ENCODE peak calls at places on chromosomes 1 and 21, in four cellular contexts. D, E, Y and I are unnamed samples.

GRCh38 chr21:44723177-44724131 is 12.1 kb upstream of the TSPEAR start:
- DNase-seq in E (no peak), Y (no peak), D (no peak), I (no peak)

GRCh38 chr1:104195395-104195794 is 445.7 kb downstream of the AMY1C start:
- DNase-seq in Y (no peak), D (no peak), E (no peak), I (no peak)

GRCh38 chr1:10217748-10218441 is 7.5 kb downstream of the KIF1B start:
- DNase-seq in D (peak), Y (no peak), E (no peak), I (no peak)

GRCh38 chr1:117466761-117467160 is 99.5 kb downstream of the MAN1A2 start:
- DNase-seq in Y (no peak), D (peak), E (no peak), I (no peak)

GRCh38 chr1:178500091-178500770 is 3.5 kb upstream of the CLEC20A start:
- DNase-seq in Y (no peak), D (no peak), E (peak), I (no peak)

GRCh38 chr1:214634267-214634666 is 31.3 kb downstream of the CENPF start:
- DNase-seq in E (no peak), Y (no peak), D (no peak), I (no peak)

GRCh38 chr1:174678657-174679056 is 230.9 kb downstream of the GPR52 start:
- DNase-seq in E (no peak), D (no peak), Y (no peak), I (no peak)

GRCh38 chr1:234970731-234971476 is 157.7 kb downstream of the TOMM20 start:
- DNase-seq in E (no peak), D (peak), Y (no peak), I (no peak)

GRCh38 chr1:41698916-41699860 is 214.7 kb upstream of the EDN2 start:
- DNase-seq in D (no peak), Y (peak), E (no peak), I (no peak)

GRCh38 chr1:94258873-94259331 is 21.5 kb upstream of the ARHGAP29 start:
- DNase-seq in Y (no peak), D (peak), E (no peak), I (no peak)

GRCh38 chr1:85464497-85465098 is 361 bp downstream of the DDAH1 start:
- DNase-seq in D (peak), E (peak), Y (peak), I (peak)

GRCh38 chr1:203289281-203289981 is 15.9 kb upstream of the BTG2 start:
- DNase-seq in Y (peak), D (no peak), E (no peak), I (no peak)

GRCh38 chr1:76901158-76901767 is 34.0 kb downstream of the ST6GALNAC5 start:
- DNase-seq in Y (peak), D (peak), E (peak), I (peak)

GRCh38 chr1:29217633-29218032 is 13.1 kb downstream of the MECR start:
- DNase-seq in E (no peak), D (no peak), Y (no peak), I (no peak)

GRCh38 chr1:212228591-212229119 is 56.6 kb upstream of the PPP2R5A start:
- DNase-seq in D (no peak), E (no peak), Y (no peak), I (no peak)

DNA sequence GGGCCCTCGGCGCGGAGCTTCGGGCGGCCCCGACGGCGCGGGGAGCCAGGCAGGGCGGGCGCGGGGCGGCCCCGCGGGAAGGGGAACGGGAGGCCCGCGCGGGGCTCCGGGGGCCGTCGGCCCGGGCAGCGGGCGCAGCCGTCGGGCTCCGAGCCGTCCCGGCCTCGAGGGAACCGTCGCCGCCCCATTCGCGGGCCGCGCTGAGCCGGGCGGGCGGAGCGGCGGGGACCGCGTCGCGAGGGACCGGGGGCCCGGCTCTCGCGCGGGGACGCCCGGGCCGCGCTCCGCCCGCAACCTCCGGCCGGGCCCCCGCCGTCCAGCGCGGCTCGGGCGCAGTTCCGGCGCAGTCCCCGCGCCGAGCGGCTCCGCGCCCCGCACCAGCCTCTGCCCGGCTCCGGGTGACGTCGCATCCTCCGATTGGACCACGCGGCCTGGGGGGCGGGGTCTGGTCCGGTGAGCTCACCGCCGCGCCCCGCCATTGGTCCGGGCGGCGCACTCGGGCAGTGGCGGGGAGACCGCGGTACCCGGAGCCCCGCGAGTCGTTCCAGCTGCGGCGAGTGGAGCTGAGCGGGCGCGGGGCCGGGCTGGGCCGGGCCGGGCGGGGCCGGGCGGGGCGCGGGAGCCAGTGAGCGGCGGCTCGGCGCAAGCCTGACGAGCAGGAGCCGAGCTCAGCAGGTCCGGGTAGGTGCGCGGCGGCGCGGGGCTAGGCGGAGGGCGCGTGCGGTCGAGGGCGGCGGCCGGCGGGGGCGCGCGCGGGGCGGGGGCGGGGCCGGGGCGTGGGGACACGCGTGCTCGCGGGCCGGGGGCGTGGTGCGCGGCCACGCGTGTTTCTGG is 66.7 kb upstream of the VAMP3 start:
- DNase-seq in D (peak), E (peak), Y (peak), I (peak)
- TF ChIP-seq CTCF in D (no peak), E (no peak), Y (no peak), I (no peak)

DNA sequence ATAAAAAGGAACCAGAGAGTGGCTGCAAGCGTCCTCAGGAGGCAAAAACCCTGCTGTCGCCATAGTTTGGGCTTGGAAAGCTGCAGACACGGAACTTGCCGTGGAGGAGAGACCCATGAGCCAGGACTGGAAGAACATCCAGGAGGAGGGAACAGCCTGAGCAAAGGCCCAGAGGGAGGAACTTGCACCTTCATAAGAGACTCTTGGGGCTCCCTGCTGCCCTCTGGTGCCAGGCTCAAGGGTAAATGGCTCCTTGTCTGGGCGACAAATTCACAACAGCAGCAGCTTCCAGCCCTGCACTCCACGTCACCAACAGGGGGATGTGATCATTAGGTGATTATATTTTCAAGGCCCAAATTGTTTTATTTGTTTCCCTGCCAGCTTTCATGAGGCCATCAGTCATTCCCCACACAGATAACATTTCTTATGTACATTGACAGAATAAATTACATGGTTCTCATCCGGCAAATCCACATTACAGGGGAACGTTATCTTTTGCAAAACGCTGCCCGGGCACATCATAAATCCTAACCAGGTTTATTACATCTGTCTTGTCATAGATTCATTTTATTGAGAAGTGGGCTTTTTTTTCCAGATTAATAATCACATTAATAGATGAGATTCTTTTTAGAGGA is 143.0 kb upstream of the GRIK3 start:
- DNase-seq in E (peak), D (peak), Y (no peak), I (peak)
- TF ChIP-seq CTCF in E (peak), D (peak), Y (peak), I (peak)

GRCh38 chr1:169108897-169109560 is 2.5 kb downstream of the ATP1B1 start:
- DNase-seq in E (no peak), D (no peak), Y (peak), I (no peak)
- TF ChIP-seq CTCF in E (no peak), D (peak), Y (peak), I (peak)

GRCh38 chr1:2229032-2229920 is 1.2 kb downstream of the SKI start:
- DNase-seq in Y (peak), E (peak), D (peak), I (no peak)
- TF ChIP-seq CTCF in Y (no peak), E (no peak), D (no peak), I (no peak)

GRCh38 chr1:112614460-112615065 is 4.4 kb downstream of the ST7L start:
- DNase-seq in D (peak), Y (no peak), E (no peak), I (no peak)
- TF ChIP-seq CTCF in D (peak), Y (peak), E (no peak), I (peak)

GRCh38 chr21:14080764-14081096 is 130.0 kb downstream of the LIPI start:
- DNase-seq in Y (no peak), D (no peak), E (no peak), I (no peak)

GRCh38 chr21:14086553-14086952 is 124.2 kb downstream of the LIPI start:
- DNase-seq in Y (peak), E (no peak), D (no peak), I (no peak)

GRCh38 chr21:14084701-14085100 is 126.1 kb downstream of the LIPI start:
- DNase-seq in Y (peak), D (no peak), E (no peak), I (no peak)

GRCh38 chr21:14080040-14080763 is 130.6 kb downstream of the LIPI start:
- DNase-seq in D (no peak), E (no peak), Y (no peak), I (no peak)

GRCh38 chr21:14084068-14084501 is 126.7 kb downstream of the LIPI start:
- DNase-seq in Y (no peak), E (no peak), D (no peak), I (no peak)
- TF ChIP-seq CTCF in Y (no peak), E (no peak), D (no peak), I (no peak)